ENCODE peak calls at places on chromosomes 7 and 10, in five cellular contexts. S is stomach, I is heart left ventricle, K is breast epithelium, M is tibial nerve. O is an unnamed sample.

GRCh38 chr10:96341219-96342182 is 17.3 kb downstream of the OPALIN start:
- DNase-seq in M (no peak), K (no peak), I (no peak), S (no peak), O (no peak)

GRCh38 chr7:130154131-130154500 is 51.1 kb downstream of the TMEM209 start:
- DNase-seq in S (no peak), M (no peak), I (no peak), K (peak; percentile 70), O (peak; percentile 16)

GRCh38 chr7:140719711-140720110 is 23.2 kb downstream of the NDUFB2 start:
- DNase-seq in S (no peak), I (no peak), K (no peak), M (no peak), O (no peak)

GRCh38 chr10:24944512-24945255 is 7.7 kb downstream of the PRTFDC1 start:
- DNase-seq in S (peak; percentile 52), K (no peak), I (no peak), M (no peak), O (peak; percentile 81)

GRCh38 chr7:80918406-80918805 is 445 bp downstream of the SEMA3C start:
- DNase-seq in I (no peak), M (no peak), K (no peak), S (no peak), O (no peak)

GRCh38 chr7:130695840-130696239 is 9.5 kb upstream of the TSGA13 start:
- DNase-seq in M (no peak), S (no peak), K (no peak), I (no peak), O (no peak)

GRCh38 chr7:32481921-32482320 is 8.3 kb downstream of the LSM5 start:
- DNase-seq in I (no peak), K (no peak), S (no peak), M (no peak), O (no peak)

GRCh38 chr7:15407910-15408309 is 153.9 kb downstream of the AGMO start:
- DNase-seq in K (no peak), I (no peak), M (no peak), S (no peak), O (no peak)

GRCh38 chr7:84091318-84091717 is 103.3 kb downstream of the SEMA3A start:
- DNase-seq in K (no peak), M (no peak), S (no peak), I (no peak), O (no peak)

GRCh38 chr10:22622242-22622806 is 92.1 kb downstream of the PIP4K2A start:
- DNase-seq in K (no peak), I (no peak), S (no peak), M (no peak), O (no peak)

GRCh38 chr7:41148521-41148951 is 554.4 kb downstream of the INHBA start:
- DNase-seq in K (no peak), I (no peak), M (no peak), S (no peak), O (no peak)

GRCh38 chr10:86439544-86439943 is 72.9 kb upstream of the GRID1 start:
- DNase-seq in S (peak; percentile 59), K (peak; percentile 53), M (peak; percentile 70), I (peak; percentile 37), O (peak; percentile 81)

GRCh38 chr10:69438531-69439349 is 12.5 kb upstream of the TSPAN15 start:
- DNase-seq in K (no peak), S (peak; percentile 48), I (no peak), M (no peak), O (no peak)

GRCh38 chr10:28177944-28178637 is 124.8 kb downstream of the MPP7 start:
- DNase-seq in K (no peak), S (no peak), M (no peak), I (no peak), O (no peak)

GRCh38 chr7:30164567-30164966 is 29.8 kb downstream of the MTURN start:
- DNase-seq in I (no peak), K (no peak), M (no peak), S (no peak), O (no peak)

GRCh38 chr7:130141161-130141857 is 63.9 kb downstream of the TMEM209 start:
- DNase-seq in I (peak; percentile 78), S (peak; percentile 70), K (peak; percentile 64), M (peak; percentile 58), O (peak; percentile 52)

GRCh38 chr7:153440781-153441180 is 611.4 kb upstream of the DPP6 start:
- DNase-seq in S (no peak), K (no peak), I (no peak), M (no peak), O (no peak)

DNA sequence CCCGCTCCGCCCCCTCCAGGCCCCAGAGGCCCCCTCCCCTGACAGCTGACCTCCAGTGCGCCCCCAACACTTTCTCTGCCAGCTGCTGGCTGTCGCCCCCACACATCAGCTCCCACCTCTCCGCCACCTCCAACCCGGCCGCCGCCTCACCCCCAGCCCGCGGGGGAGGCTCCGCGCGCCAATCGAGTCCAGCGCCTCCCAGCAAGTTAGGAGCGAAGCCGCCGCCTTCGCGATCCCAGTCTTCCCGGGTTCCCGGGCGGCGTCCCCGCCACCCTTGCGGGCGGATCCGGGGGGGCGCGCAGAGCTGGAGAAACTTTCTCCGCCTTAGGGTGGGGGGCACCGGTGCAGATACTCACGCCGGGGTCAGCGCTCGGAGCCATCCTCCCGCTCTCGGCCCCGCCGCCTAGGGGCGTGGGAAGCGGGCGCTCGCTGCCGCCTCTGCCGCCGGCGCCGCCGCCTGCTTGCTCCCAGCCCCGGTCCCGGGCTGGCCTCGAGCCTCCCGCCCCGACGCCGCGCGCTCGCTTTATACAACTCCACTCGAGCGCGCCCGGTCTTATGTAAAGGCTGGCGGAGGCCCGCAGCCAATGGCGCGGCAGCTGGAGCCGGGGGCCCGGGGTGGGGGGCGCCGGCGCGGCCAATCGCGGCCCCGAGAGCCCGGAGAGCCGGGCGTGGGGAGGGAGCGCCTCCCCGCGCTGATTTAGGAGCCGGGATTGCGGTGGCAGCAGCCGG is at the start of gene CRTAC1:
- DNase-seq in K (no peak), S (peak; percentile 29), I (peak; percentile 51), M (peak; percentile 51), O (no peak)
- H3K27me3 ChIP-seq in K (peaks cover 31% of the 10 kb centered on the region), S (peaks cover 61% of the 10 kb centered on the region), I (peaks cover 19% of the 10 kb centered on the region), M (peaks cover 32% of the 10 kb centered on the region), O (no peaks in the 10 kb centered on the region)

GRCh38 chr7:47195641-47196040 is 386.3 kb downstream of the TNS3 start:
- DNase-seq in K (no peak), M (no peak), S (no peak), I (no peak), O (no peak)
- TF ChIP-seq CTCF in K (no peak), M (peak; percentile 10), S (no peak), I (no peak), O (no peak)

DNA sequence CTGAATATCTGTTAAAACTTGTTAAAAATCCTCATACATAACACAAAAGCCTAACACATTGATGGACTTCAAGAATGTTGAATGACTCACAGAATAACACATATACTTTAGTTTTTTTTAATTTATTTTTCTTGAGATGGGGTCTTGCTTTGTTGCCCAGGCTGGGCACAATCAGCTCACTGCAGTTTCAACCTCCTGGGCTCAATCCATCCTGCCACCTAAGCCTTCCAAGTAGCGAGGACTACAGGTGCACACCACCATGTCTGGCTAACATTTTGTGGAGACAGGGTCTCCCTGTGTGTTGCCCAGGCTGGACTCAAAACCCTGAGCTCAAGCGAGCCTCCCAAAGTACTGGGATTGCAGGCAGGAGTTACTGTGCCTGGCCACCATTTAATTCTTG is 28.1 kb downstream of the SUV39H2 start:
- DNase-seq in K (no peak), I (no peak), M (no peak), S (no peak), O (no peak)
- TF ChIP-seq POLR2A in K (no peak), I (no peak), M (no peak), S (no peak), O (no peak)

DNA sequence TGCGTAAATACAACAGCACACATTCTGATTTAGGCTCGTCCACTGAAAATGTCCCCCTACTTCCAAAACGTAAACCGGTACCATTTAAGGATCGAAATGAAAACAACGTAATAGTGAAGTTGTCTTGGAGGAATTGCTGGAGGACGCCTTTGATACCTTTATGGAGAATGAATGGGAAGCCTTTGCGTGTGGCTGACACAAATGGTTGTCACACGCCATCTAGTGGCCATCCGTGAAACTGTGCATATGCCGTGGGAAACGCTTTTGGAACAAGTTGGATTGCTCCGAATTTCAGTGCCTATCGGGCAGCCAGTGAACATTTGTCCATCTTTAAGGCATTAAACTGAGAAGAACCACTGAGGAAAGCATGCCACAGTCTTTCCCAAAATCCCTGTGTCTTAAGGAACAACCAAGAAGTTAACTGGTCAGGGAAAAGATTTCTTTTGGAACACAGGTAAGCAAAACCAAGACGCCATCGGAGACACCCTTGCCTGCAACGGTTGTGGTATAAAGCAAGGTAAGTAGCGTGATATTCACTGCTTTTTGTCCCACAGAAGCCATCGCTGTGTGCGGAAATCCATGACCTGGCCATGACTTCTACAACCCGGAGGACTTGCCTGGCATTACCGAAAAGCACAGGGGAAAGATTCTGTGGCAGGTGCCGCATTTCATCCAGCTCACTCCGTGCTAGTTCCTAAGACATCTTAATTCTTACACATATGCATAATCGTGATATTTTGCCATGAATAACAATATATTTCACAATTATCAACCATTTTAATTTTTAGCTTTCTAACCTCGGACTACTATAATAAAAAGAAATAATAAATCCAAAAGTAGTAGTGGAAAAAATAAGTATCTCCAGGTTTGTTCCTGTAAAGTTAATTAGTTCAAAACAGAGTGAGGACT is 100.6 kb downstream of the FAM204A start:
- DNase-seq in M (peak; percentile 81), I (peak; percentile 61), K (peak; percentile 66), S (peak; percentile 79), O (peak; percentile 75)
- H3K27me3 ChIP-seq in M (peaks cover 86% of the 10 kb centered on the region), I (peaks cover 26% of the 10 kb centered on the region), K (peaks cover 60% of the 10 kb centered on the region), S (peaks cover 59% of the 10 kb centered on the region), O (no peaks in the 10 kb centered on the region)

O was measured in Peyer's patch.